ENCODE peak calls at places on chromosomes 2 and 18, in four cellular contexts. R, M, P and I are unnamed samples.

GRCh38 chr2:216804357-216805350 is 55.2 kb downstream of the TNP1 start:
- DNase-seq in R (no peak), M (no peak), P (no peak), I (no peak)

GRCh38 chr2:69601179-69601612 is 42.3 kb downstream of the AAK1 start:
- DNase-seq in R (peak; percentile 80), P (no peak), M (peak; percentile 49), I (no peak)

GRCh38 chr2:175552902-175553301 is 371.4 kb upstream of the ATP5MC3 start:
- DNase-seq in R (no peak), M (no peak), P (no peak), I (no peak)

GRCh38 chr2:30561349-30561748 is 114.3 kb downstream of the LCLAT1 start:
- DNase-seq in P (no peak), R (no peak), M (peak; percentile 24), I (no peak)

GRCh38 chr2:33620-34019 is 12.7 kb downstream of the FAM110C start:
- DNase-seq in M (peak; percentile 40), P (no peak), R (no peak), I (no peak)

GRCh38 chr2:72155151-72155550 is 7.5 kb upstream of the CYP26B1 start:
- DNase-seq in P (no peak), M (no peak), R (no peak), I (no peak)

GRCh38 chr2:8615252-8616083 is 66.4 kb upstream of the ID2 start:
- DNase-seq in M (no peak), R (peak; percentile 61), P (no peak), I (no peak)

GRCh38 chr2:100068395-100068794 is 74.0 kb downstream of the AFF3 start:
- DNase-seq in M (no peak), P (no peak), R (no peak), I (no peak)

GRCh38 chr2:125471963-125472362 is 1184.0 kb upstream of the GYPC start:
- DNase-seq in P (no peak), R (no peak), M (peak; percentile 16), I (peak; percentile 75)

GRCh38 chr2:38462121-38462634 is 85.1 kb upstream of the ATL2 start:
- DNase-seq in M (no peak), R (peak; percentile 39), P (no peak), I (no peak)

GRCh38 chr18:24595556-24595955 is 135.1 kb downstream of the HRH4 start:
- DNase-seq in R (no peak), P (no peak), M (no peak), I (no peak)

GRCh38 chr18:24588440-24588839 is 128.0 kb downstream of the HRH4 start:
- DNase-seq in M (no peak), R (no peak), P (no peak), I (no peak)

GRCh38 chr18:24586662-24587360 is 126.4 kb downstream of the HRH4 start:
- DNase-seq in P (no peak), R (no peak), M (no peak), I (no peak)

GRCh38 chr18:24585996-24586566 is 125.6 kb downstream of the HRH4 start:
- DNase-seq in R (no peak), P (no peak), M (no peak), I (no peak)

GRCh38 chr18:24590946-24591345 is 130.5 kb downstream of the HRH4 start:
- DNase-seq in P (no peak), R (no peak), M (no peak), I (no peak)
- TF ChIP-seq ETV6 in P (no peak), R (no peak), M (no peak), I (no peak)

DNA sequence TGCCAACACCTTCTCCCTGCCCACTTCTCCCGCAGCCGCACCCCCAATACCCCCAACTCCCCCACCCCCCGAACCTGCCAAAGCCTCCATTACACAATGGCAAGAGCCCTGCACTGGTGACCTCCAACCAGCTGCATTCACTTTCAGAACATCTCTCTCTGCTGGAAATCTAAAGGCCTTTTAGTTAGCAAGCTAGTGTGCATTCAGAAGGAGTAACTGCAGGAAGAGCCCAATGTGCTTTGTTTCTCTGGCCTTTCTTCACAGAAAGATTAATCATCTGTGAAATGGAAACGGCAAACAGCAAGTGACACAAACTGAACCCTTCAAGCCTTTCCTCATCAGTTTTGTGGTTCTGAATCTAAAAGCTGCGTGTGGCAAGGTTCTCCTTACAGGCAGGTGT is 124.2 kb downstream of the OLA1 start:
- DNase-seq in R (no peak), P (no peak), M (no peak), I (peak; percentile 31)
- TF ChIP-seq ETV6 in R (no peak), P (no peak), M (no peak), I (peak; percentile 25)

GRCh38 chr2:55965966-55966365 is 42.4 kb upstream of the EFEMP1 start:
- DNase-seq in R (no peak), M (no peak), P (no peak), I (no peak)

GRCh38 chr2:55968931-55969330 is 45.3 kb upstream of the EFEMP1 start:
- DNase-seq in M (no peak), P (no peak), R (no peak), I (no peak)

GRCh38 chr2:55962910-55963309 is 39.3 kb upstream of the EFEMP1 start:
- DNase-seq in M (no peak), P (no peak), R (no peak), I (no peak)

GRCh38 chr2:55965276-55965675 is 41.7 kb upstream of the EFEMP1 start:
- DNase-seq in M (no peak), P (no peak), R (no peak), I (no peak)

DNA sequence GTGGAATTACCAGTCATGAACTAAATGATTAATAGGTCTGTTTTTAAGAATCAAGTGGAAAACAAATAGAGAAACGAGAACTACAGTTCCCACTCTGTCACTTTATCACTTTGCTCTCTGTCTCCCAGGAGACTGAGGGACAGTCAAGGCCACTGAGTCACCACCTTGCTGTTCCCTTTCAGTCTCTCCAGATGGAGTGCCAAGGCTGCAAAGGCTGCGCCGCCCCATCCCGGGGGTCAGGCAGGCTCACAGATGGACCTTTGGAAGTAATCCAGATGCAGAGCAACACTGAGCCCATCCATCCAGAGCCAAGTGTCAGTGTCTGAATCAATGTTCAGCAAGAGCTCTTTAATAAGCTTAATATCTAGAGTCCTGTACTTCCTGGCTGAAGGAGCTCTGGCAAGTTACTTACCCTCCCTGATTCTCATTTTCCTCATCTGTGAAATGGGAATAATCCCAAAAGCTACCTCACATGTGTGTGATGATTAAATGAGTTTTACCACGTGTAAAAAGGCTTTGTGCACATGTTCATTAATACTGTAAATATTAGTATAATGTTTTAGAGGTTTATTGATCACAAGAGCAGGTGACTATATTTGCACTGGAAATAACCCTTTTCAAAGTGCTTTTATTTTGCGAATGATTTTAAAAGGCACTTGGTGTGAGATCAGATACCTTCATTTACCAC is 43.0 kb upstream of the EFEMP1 start:
- DNase-seq in M (no peak), P (no peak), R (no peak), I (no peak)
- TF ChIP-seq ETV6 in M (no peak), P (no peak), R (no peak), I (no peak)

GRCh38 chr2:37323176-37323575 is 1.5 kb downstream of the PRKD3 start:
- DNase-seq in P (no peak), M (no peak), R (no peak), I (no peak)

GRCh38 chr2:37324536-37324785 is 172 bp downstream of the PRKD3 start:
- DNase-seq in P (no peak), R (no peak), M (peak; percentile 61), I (peak; percentile 77)

GRCh38 chr2:37324786-37325624 is at the start of gene PRKD3:
- DNase-seq in M (peak; percentile 27), R (peak; percentile 85), P (no peak), I (no peak)

GRCh38 chr2:37322368-37322767 is 2.3 kb downstream of the PRKD3 start:
- DNase-seq in R (no peak), P (no peak), M (no peak), I (no peak)

DNA sequence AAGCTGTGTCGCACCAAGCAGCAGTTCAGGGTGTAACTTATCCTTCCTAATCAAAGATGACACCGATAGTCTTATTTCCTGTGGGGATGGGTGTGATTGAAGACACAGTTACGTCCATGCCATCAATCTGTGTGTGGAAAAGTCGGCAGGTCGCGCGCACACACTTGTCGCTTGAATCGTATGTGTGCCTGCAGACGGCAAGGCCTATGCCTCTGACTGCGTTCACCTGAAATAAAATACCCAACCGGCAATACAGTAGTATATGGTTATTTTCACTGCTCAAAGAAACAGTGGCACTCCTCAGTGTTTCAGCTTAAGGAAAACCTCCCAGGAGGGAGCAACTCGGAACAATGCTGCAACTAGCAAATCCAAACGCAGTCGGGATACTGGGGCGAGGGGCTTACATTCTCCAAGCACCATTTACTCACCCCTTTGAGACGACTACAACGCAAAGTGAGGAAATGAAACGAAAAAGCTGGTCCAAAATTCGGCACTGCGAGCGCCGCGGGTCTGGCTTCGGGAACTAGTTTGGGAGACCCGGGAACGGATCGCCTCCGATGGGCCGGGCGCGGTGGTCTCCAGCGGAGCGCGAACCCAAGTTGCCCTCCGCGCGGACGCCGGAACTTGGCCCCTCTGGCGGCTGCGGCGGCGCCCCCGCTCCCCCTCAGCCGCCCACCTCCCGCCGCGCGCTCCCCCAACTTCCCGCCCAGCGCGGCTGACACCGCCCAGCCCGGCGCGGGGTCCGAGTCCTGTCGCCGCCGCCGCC is 680 bp downstream of the PRKD3 start:
- DNase-seq in P (no peak), R (no peak), M (peak; percentile 29), I (no peak)
- TF ChIP-seq ETV6 in P (no peak), R (no peak), M (no peak), I (no peak)

DNA sequence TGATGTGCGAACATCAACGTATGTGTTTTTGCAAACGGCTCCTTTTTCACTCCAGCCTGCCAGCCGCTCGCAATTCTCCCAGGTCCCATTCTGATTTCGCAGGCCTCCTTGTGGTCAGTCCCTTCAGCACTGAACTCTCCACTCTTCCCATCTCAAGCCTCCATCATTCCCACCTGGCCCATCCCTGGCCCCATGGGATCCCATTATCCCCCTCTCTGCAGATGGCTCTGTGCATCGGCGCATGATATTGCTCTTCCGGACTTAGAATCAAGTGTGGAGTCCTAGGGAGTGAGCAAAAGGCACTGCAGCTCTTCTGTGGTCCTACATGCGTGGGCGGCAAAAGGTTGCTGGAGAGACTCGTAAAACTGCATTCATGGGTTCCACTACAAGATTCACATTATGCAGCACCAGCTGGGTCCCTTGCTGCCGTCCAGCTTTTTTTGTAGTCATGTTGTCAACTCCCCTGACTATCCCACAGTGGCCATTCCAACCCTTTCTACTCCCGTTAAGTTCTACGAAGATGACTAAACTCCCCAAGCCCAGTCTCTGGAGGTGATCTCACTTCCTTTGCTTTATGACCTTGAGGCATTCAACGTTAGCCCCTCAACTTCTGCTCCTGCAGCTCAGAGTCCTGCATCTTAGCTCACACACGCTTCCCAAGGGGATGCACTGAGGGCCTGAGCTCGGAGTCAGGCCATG is 125.3 kb upstream of the NRP2 start:
- DNase-seq in M (no peak), R (no peak), P (no peak), I (peak; percentile 26)
- TF ChIP-seq ETV6 in M (no peak), R (no peak), P (no peak), I (no peak)

GRCh38 chr2:29113891-29114321 is 1.3 kb upstream of the CLIP4 start:
- DNase-seq in R (no peak), M (no peak), P (no peak), I (no peak)
- TF ChIP-seq ETV6 in R (no peak), M (no peak), P (no peak), I (no peak)

GRCh38 chr2:110637093-110637492 is 40.8 kb downstream of the BUB1 start:
- DNase-seq in R (no peak), M (no peak), P (no peak), I (no peak)
- TF ChIP-seq ETV6 in R (no peak), M (no peak), P (no peak), I (no peak)